ENCODE peak calls at places on chromosomes 1 and 21, in seven cellular contexts. F is activated CD8-positive, alpha-beta T cell treated with anti-CD3 and anti-CD28 coated beads for 36 hours; U is activated T-cell treated with anti-CD3 and anti-CD28 coated beads for 1 hour; N is RPMI8226; K is endothelial cell; W is NCI-H1417; G is SJSA1. T is an unnamed sample.

GRCh38 chr1:221775206-221775605 is 33.3 kb upstream of the DUSP10 start:
- DNase-seq in F (no peak), U (no peak), W (no peak), K (no peak), N (no peak), G (no peak), T (no peak)

GRCh38 chr1:19620786-19621185 is 23.3 kb upstream of the NBL1 start:
- DNase-seq in W (no peak), F (no peak), G (no peak), N (no peak), U (no peak), K (no peak), T (no peak)

GRCh38 chr1:160830321-160831153 is 32.1 kb downstream of the CD244 start:
- DNase-seq in G (peak; percentile 10), U (peak; percentile 79), N (peak; percentile 88), W (peak; percentile 85), F (peak; percentile 89), K (peak; percentile 89), T (peak; percentile 69)

GRCh38 chr1:229669333-229669732 is 43.3 kb downstream of the URB2 start:
- DNase-seq in K (no peak), G (no peak), U (no peak), W (no peak), F (no peak), N (no peak), T (no peak)

GRCh38 chr1:40769815-40770214 is 13.8 kb upstream of the KCNQ4 start:
- DNase-seq in G (peak; percentile 14), N (no peak), K (no peak), U (no peak), W (no peak), F (peak; percentile 22), T (no peak)

GRCh38 chr1:83109692-83110091 is 889.2 kb downstream of the TTLL7 start:
- DNase-seq in G (no peak), W (no peak), K (no peak), F (no peak), N (no peak), U (no peak), T (no peak)

GRCh38 chr1:98331232-98331631 is 330.3 kb upstream of the SNX7 start:
- DNase-seq in G (no peak), N (no peak), W (no peak), K (no peak), F (no peak), U (no peak), T (no peak)

GRCh38 chr1:46466477-46467182 is 23.0 kb upstream of the DMBX1 start:
- DNase-seq in K (peak; percentile 38), F (peak; percentile 21), W (no peak), U (no peak), N (no peak), G (peak; percentile 16), T (no peak)

GRCh38 chr1:63612564-63612963 is 19.4 kb downstream of the PGM1 start:
- DNase-seq in K (no peak), W (no peak), G (no peak), N (no peak), F (no peak), U (no peak), T (no peak)

GRCh38 chr1:84691139-84691783 is 1.0 kb upstream of the SSX2IP start:
- DNase-seq in U (no peak), N (no peak), K (no peak), F (peak; percentile 14), W (no peak), G (no peak), T (no peak)

GRCh38 chr1:44380666-44381177 is 24.3 kb upstream of the RNF220 start:
- DNase-seq in U (no peak), G (no peak), N (no peak), K (no peak), F (no peak), W (no peak), T (no peak)

GRCh38 chr1:223776075-223776814 is 63.9 kb downstream of the CAPN2 start:
- DNase-seq in F (peak; percentile 75), K (no peak), N (no peak), U (no peak), G (peak; percentile 46), W (no peak), T (peak; percentile 12)

GRCh38 chr21:45513003-45513706 is 29.1 kb downstream of the SLC19A1 start:
- DNase-seq in G (no peak), N (no peak), W (no peak), U (no peak), F (no peak), K (no peak), T (no peak)

GRCh38 chr1:108953452-108953851 is 9.8 kb downstream of the CLCC1 start:
- DNase-seq in W (no peak), K (no peak), F (no peak), U (no peak), N (no peak), G (no peak), T (no peak)

GRCh38 chr1:173190101-173190895 is 16.8 kb downstream of the TNFSF4 start:
- DNase-seq in N (peak; percentile 99), F (peak; percentile 16), U (no peak), G (peak; percentile 63), W (no peak), K (no peak), T (no peak)

GRCh38 chr1:23524716-23525401 is 6.2 kb downstream of the E2F2 start:
- DNase-seq in N (peak; percentile 97), K (no peak), U (no peak), W (peak; percentile 93), F (peak; percentile 42), G (no peak), T (peak; percentile 25)

GRCh38 chr1:12666141-12666735 is 22.4 kb downstream of the AADACL4 start:
- DNase-seq in N (no peak), F (no peak), W (no peak), U (no peak), K (no peak), G (no peak), T (no peak)

GRCh38 chr1:201740086-201740541 is 88.8 kb upstream of the IPO9 start:
- DNase-seq in K (peak; percentile 19), W (no peak), F (no peak), N (peak; percentile 25), G (no peak), U (no peak), T (no peak)

GRCh38 chr1:54301494-54301893 is 101.5 kb downstream of the MRPL37 start:
- DNase-seq in K (no peak), F (peak; percentile 75), G (no peak), W (no peak), U (no peak), N (no peak), T (no peak)

GRCh38 chr1:246005067-246005466 is 502.0 kb downstream of the SMYD3 start:
- DNase-seq in K (no peak), W (no peak), U (no peak), F (no peak), N (no peak), G (peak; percentile 88), T (no peak)

GRCh38 chr1:236774926-236775325 is 20.2 kb upstream of the MTR start:
- DNase-seq in K (no peak), G (no peak), N (no peak), U (no peak), F (no peak), W (no peak), T (no peak)

GRCh38 chr1:168019407-168019806 is 82.5 kb upstream of the MPC2 start:
- DNase-seq in U (no peak), G (no peak), N (no peak), F (no peak), K (no peak), W (no peak), T (no peak)

GRCh38 chr1:184150776-184151531 is 99.4 kb downstream of the TSEN15 start:
- DNase-seq in N (no peak), F (no peak), W (no peak), U (no peak), K (no peak), G (no peak), T (no peak)